ENCODE peak calls at places on chromosomes 16 and 17, in eight cellular contexts. One of them, this sample, is unnamed. For H3K4me1, the result is how much of the 10 kb centered on the place peaks cover.

GRCh38 chr16:27363797-27364196 is 38.2 kb upstream of the IL21R start:
- DNase-seq in aorta: no peak
- DNase-seq in A549: peak
- DNase-seq in right atrium auricular region: no peak
- DNase-seq in Peyer's patch: peak
- DNase-seq in fibroblast of lung: no peak
- DNase-seq in naive thymus-derived CD4-positive, alpha-beta T cell: no peak
- DNase-seq in cardiac muscle cell: no peak
- DNase-seq in this sample: peak

GRCh38 chr16:48605518-48606110 is 4.4 kb downstream of the N4BP1 start:
- DNase-seq in aorta: no peak
- DNase-seq in A549: no peak
- DNase-seq in right atrium auricular region: no peak
- DNase-seq in Peyer's patch: no peak
- DNase-seq in fibroblast of lung: no peak
- DNase-seq in naive thymus-derived CD4-positive, alpha-beta T cell: no peak
- DNase-seq in cardiac muscle cell: no peak
- DNase-seq in this sample: no peak

GRCh38 chr16:86955136-86955890 is 361.9 kb downstream of the C16orf95 start:
- DNase-seq in aorta: peak
- DNase-seq in A549: no peak
- DNase-seq in right atrium auricular region: no peak
- DNase-seq in Peyer's patch: no peak
- DNase-seq in fibroblast of lung: no peak
- DNase-seq in naive thymus-derived CD4-positive, alpha-beta T cell: no peak
- DNase-seq in cardiac muscle cell: no peak
- DNase-seq in this sample: no peak

GRCh38 chr17:43598359-43599045 is 52.4 kb upstream of the ETV4 start:
- DNase-seq in aorta: no peak
- DNase-seq in A549: no peak
- DNase-seq in right atrium auricular region: no peak
- DNase-seq in Peyer's patch: no peak
- DNase-seq in fibroblast of lung: no peak
- DNase-seq in naive thymus-derived CD4-positive, alpha-beta T cell: no peak
- DNase-seq in cardiac muscle cell: no peak
- DNase-seq in this sample: no peak

GRCh38 chr16:12062343-12063003 is 85.9 kb downstream of the SNX29 start:
- DNase-seq in aorta: peak
- DNase-seq in A549: no peak
- DNase-seq in right atrium auricular region: peak
- DNase-seq in Peyer's patch: peak
- DNase-seq in fibroblast of lung: peak
- DNase-seq in naive thymus-derived CD4-positive, alpha-beta T cell: no peak
- DNase-seq in cardiac muscle cell: peak
- DNase-seq in this sample: peak

GRCh38 chr17:17781591-17782424 is 55.0 kb downstream of the SREBF1 start:
- DNase-seq in aorta: peak
- DNase-seq in A549: peak
- DNase-seq in right atrium auricular region: peak
- DNase-seq in Peyer's patch: peak
- DNase-seq in fibroblast of lung: peak
- DNase-seq in naive thymus-derived CD4-positive, alpha-beta T cell: peak
- DNase-seq in cardiac muscle cell: peak
- DNase-seq in this sample: peak

GRCh38 chr17:28406478-28406824 is 439 bp upstream of the SLC46A1 start:
- DNase-seq in aorta: no peak
- DNase-seq in A549: no peak
- DNase-seq in right atrium auricular region: no peak
- DNase-seq in Peyer's patch: no peak
- DNase-seq in fibroblast of lung: no peak
- DNase-seq in naive thymus-derived CD4-positive, alpha-beta T cell: no peak
- DNase-seq in cardiac muscle cell: no peak
- DNase-seq in this sample: no peak

GRCh38 chr17:27540300-27541105 is 84.3 kb downstream of the KSR1 start:
- DNase-seq in aorta: peak
- DNase-seq in A549: peak
- DNase-seq in right atrium auricular region: peak
- DNase-seq in Peyer's patch: peak
- DNase-seq in fibroblast of lung: peak
- DNase-seq in naive thymus-derived CD4-positive, alpha-beta T cell: no peak
- DNase-seq in cardiac muscle cell: peak
- DNase-seq in this sample: peak

GRCh38 chr17:14019186-14019956 is 49.9 kb upstream of the COX10 start:
- DNase-seq in aorta: no peak
- DNase-seq in A549: no peak
- DNase-seq in right atrium auricular region: no peak
- DNase-seq in Peyer's patch: no peak
- DNase-seq in fibroblast of lung: peak
- DNase-seq in naive thymus-derived CD4-positive, alpha-beta T cell: no peak
- DNase-seq in cardiac muscle cell: peak
- DNase-seq in this sample: no peak

GRCh38 chr17:74923538-74924249 is 379 bp upstream of the OTOP2 start:
- DNase-seq in aorta: peak
- DNase-seq in A549: peak
- DNase-seq in right atrium auricular region: peak
- DNase-seq in Peyer's patch: peak
- DNase-seq in fibroblast of lung: peak
- DNase-seq in naive thymus-derived CD4-positive, alpha-beta T cell: peak
- DNase-seq in cardiac muscle cell: peak
- DNase-seq in this sample: peak

GRCh38 chr16:10957771-10958486 is 13.6 kb downstream of the CLEC16A start:
- DNase-seq in aorta: no peak
- DNase-seq in A549: no peak
- DNase-seq in right atrium auricular region: no peak
- DNase-seq in Peyer's patch: no peak
- DNase-seq in fibroblast of lung: peak
- DNase-seq in naive thymus-derived CD4-positive, alpha-beta T cell: no peak
- DNase-seq in cardiac muscle cell: no peak
- DNase-seq in this sample: no peak

GRCh38 chr17:45719335-45720071 is 64.6 kb upstream of the CRHR1 start:
- DNase-seq in aorta: no peak
- DNase-seq in A549: peak
- DNase-seq in right atrium auricular region: no peak
- DNase-seq in Peyer's patch: no peak
- DNase-seq in fibroblast of lung: peak
- DNase-seq in naive thymus-derived CD4-positive, alpha-beta T cell: no peak
- DNase-seq in cardiac muscle cell: peak
- DNase-seq in this sample: no peak

GRCh38 chr16:67530013-67530939 is 1.6 kb downstream of the RIPOR1 start:
- DNase-seq in aorta: peak
- DNase-seq in A549: no peak
- DNase-seq in right atrium auricular region: peak
- DNase-seq in Peyer's patch: peak
- DNase-seq in fibroblast of lung: peak
- DNase-seq in naive thymus-derived CD4-positive, alpha-beta T cell: no peak
- DNase-seq in cardiac muscle cell: peak
- DNase-seq in this sample: peak

GRCh38 chr17:33334703-33335102 is 41.6 kb upstream of the ASIC2 start:
- DNase-seq in aorta: no peak
- DNase-seq in A549: no peak
- DNase-seq in right atrium auricular region: no peak
- DNase-seq in Peyer's patch: no peak
- DNase-seq in fibroblast of lung: no peak
- DNase-seq in naive thymus-derived CD4-positive, alpha-beta T cell: no peak
- DNase-seq in cardiac muscle cell: no peak
- DNase-seq in this sample: no peak

GRCh38 chr16:24085665-24086064 is 170.5 kb upstream of the CACNG3 start:
- DNase-seq in aorta: no peak
- DNase-seq in A549: no peak
- DNase-seq in right atrium auricular region: no peak
- DNase-seq in Peyer's patch: no peak
- DNase-seq in fibroblast of lung: no peak
- DNase-seq in naive thymus-derived CD4-positive, alpha-beta T cell: no peak
- DNase-seq in cardiac muscle cell: no peak
- DNase-seq in this sample: no peak

GRCh38 chr16:49496656-49497055 is 123.1 kb downstream of the C16orf78 start:
- DNase-seq in aorta: no peak
- DNase-seq in A549: no peak
- DNase-seq in right atrium auricular region: no peak
- DNase-seq in Peyer's patch: peak
- DNase-seq in fibroblast of lung: no peak
- DNase-seq in naive thymus-derived CD4-positive, alpha-beta T cell: no peak
- DNase-seq in cardiac muscle cell: no peak
- DNase-seq in this sample: no peak

GRCh38 chr16:67748791-67749282 is 29.7 kb upstream of the GFOD2 start:
- DNase-seq in aorta: no peak
- DNase-seq in A549: no peak
- DNase-seq in right atrium auricular region: no peak
- DNase-seq in Peyer's patch: no peak
- DNase-seq in fibroblast of lung: no peak
- DNase-seq in naive thymus-derived CD4-positive, alpha-beta T cell: no peak
- DNase-seq in cardiac muscle cell: no peak
- DNase-seq in this sample: no peak

GRCh38 chr16:68379472-68380347 is 68.6 kb downstream of the SMPD3 start:
- DNase-seq in aorta: no peak
- DNase-seq in A549: no peak
- DNase-seq in right atrium auricular region: no peak
- DNase-seq in Peyer's patch: no peak
- DNase-seq in fibroblast of lung: no peak
- DNase-seq in naive thymus-derived CD4-positive, alpha-beta T cell: no peak
- DNase-seq in cardiac muscle cell: no peak
- DNase-seq in this sample: no peak

GRCh38 chr17:39231587-39232551 is 6.1 kb upstream of the STAC2 start:
- DNase-seq in aorta: peak
- DNase-seq in A549: peak
- DNase-seq in right atrium auricular region: no peak
- DNase-seq in Peyer's patch: peak
- DNase-seq in fibroblast of lung: no peak
- DNase-seq in naive thymus-derived CD4-positive, alpha-beta T cell: peak
- DNase-seq in cardiac muscle cell: peak
- DNase-seq in this sample: peak

GRCh38 chr17:36132421-36132831 is 28.8 kb downstream of the CCL4 start:
- DNase-seq in aorta: no peak
- DNase-seq in A549: no peak
- DNase-seq in right atrium auricular region: no peak
- DNase-seq in Peyer's patch: no peak
- DNase-seq in fibroblast of lung: no peak
- DNase-seq in naive thymus-derived CD4-positive, alpha-beta T cell: no peak
- DNase-seq in cardiac muscle cell: no peak
- DNase-seq in this sample: no peak

GRCh38 chr17:73043686-73044581 is 48.6 kb downstream of the SLC39A11 start:
- DNase-seq in aorta: no peak
- DNase-seq in A549: no peak
- DNase-seq in right atrium auricular region: no peak
- DNase-seq in Peyer's patch: no peak
- DNase-seq in fibroblast of lung: peak
- DNase-seq in naive thymus-derived CD4-positive, alpha-beta T cell: no peak
- DNase-seq in cardiac muscle cell: peak
- DNase-seq in this sample: no peak

DNA sequence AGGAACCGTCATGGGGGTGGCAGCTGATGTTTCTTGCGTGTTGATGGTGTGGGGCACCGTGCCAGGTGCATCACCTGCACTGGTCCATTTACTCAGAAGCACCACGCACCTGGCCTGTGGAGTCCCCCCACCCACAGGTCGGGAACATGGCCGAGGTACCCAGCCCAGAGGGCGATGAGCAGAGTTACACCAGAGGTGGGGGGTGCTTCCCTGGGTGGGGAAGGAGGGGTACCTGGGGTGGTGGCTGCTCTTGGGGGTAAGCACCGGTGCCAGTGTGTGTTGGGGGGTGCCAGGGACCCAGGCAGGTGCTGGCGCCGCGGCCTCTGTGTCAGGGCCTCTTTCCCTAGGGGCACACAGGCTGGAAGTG is 5.0 kb upstream of the ZNF750 start:
- DNase-seq in aorta: peak
- DNase-seq in A549: no peak
- DNase-seq in right atrium auricular region: no peak
- DNase-seq in Peyer's patch: no peak
- DNase-seq in fibroblast of lung: no peak
- DNase-seq in naive thymus-derived CD4-positive, alpha-beta T cell: no peak
- DNase-seq in cardiac muscle cell: no peak
- DNase-seq in this sample: no peak
- H3K4me3 ChIP-seq in aorta: no peak
- H3K4me3 ChIP-seq in A549: no peak
- H3K4me3 ChIP-seq in right atrium auricular region: no peak
- H3K4me3 ChIP-seq in Peyer's patch: no peak
- H3K4me3 ChIP-seq in fibroblast of lung: no peak
- H3K4me3 ChIP-seq in naive thymus-derived CD4-positive, alpha-beta T cell: no peak
- H3K4me3 ChIP-seq in cardiac muscle cell: no peak
- H3K4me3 ChIP-seq in this sample: no peak

GRCh38 chr17:77404812-77405581 is 264.2 kb downstream of the SEC14L1 start:
- DNase-seq in aorta: peak
- DNase-seq in A549: no peak
- DNase-seq in right atrium auricular region: no peak
- DNase-seq in Peyer's patch: peak
- DNase-seq in fibroblast of lung: peak
- DNase-seq in naive thymus-derived CD4-positive, alpha-beta T cell: peak
- DNase-seq in cardiac muscle cell: peak
- DNase-seq in this sample: peak
- H3K4me1 ChIP-seq in aorta: under half
- H3K4me1 ChIP-seq in A549: under half
- H3K4me1 ChIP-seq in right atrium auricular region: half or more
- H3K4me1 ChIP-seq in Peyer's patch: under half
- H3K4me1 ChIP-seq in fibroblast of lung: under half
- H3K4me1 ChIP-seq in naive thymus-derived CD4-positive, alpha-beta T cell: half or more
- H3K4me1 ChIP-seq in cardiac muscle cell: under half
- H3K4me1 ChIP-seq in this sample: under half

GRCh38 chr17:956905-957304 is 22.7 kb downstream of the NXN start:
- DNase-seq in aorta: no peak
- DNase-seq in A549: peak
- DNase-seq in right atrium auricular region: no peak
- DNase-seq in Peyer's patch: no peak
- DNase-seq in fibroblast of lung: peak
- DNase-seq in naive thymus-derived CD4-positive, alpha-beta T cell: no peak
- DNase-seq in cardiac muscle cell: no peak
- DNase-seq in this sample: no peak

GRCh38 chr17:962166-962565 is 17.4 kb downstream of the NXN start:
- DNase-seq in aorta: no peak
- DNase-seq in A549: no peak
- DNase-seq in right atrium auricular region: no peak
- DNase-seq in Peyer's patch: no peak
- DNase-seq in fibroblast of lung: no peak
- DNase-seq in naive thymus-derived CD4-positive, alpha-beta T cell: no peak
- DNase-seq in cardiac muscle cell: no peak
- DNase-seq in this sample: peak

GRCh38 chr17:962650-963049 is 16.9 kb downstream of the NXN start:
- DNase-seq in aorta: no peak
- DNase-seq in A549: no peak
- DNase-seq in right atrium auricular region: no peak
- DNase-seq in Peyer's patch: no peak
- DNase-seq in fibroblast of lung: no peak
- DNase-seq in naive thymus-derived CD4-positive, alpha-beta T cell: no peak
- DNase-seq in cardiac muscle cell: no peak
- DNase-seq in this sample: no peak

GRCh38 chr17:957856-958421 is 21.6 kb downstream of the NXN start:
- DNase-seq in aorta: peak
- DNase-seq in A549: peak
- DNase-seq in right atrium auricular region: no peak
- DNase-seq in Peyer's patch: no peak
- DNase-seq in fibroblast of lung: peak
- DNase-seq in naive thymus-derived CD4-positive, alpha-beta T cell: no peak
- DNase-seq in cardiac muscle cell: no peak
- DNase-seq in this sample: peak

GRCh38 chr17:958712-959451 is 20.7 kb downstream of the NXN start:
- DNase-seq in aorta: peak
- DNase-seq in A549: no peak
- DNase-seq in right atrium auricular region: no peak
- DNase-seq in Peyer's patch: no peak
- DNase-seq in fibroblast of lung: peak
- DNase-seq in naive thymus-derived CD4-positive, alpha-beta T cell: no peak
- DNase-seq in cardiac muscle cell: no peak
- DNase-seq in this sample: peak
- H3K27ac ChIP-seq in aorta: no peak
- H3K27ac ChIP-seq in A549: no peak
- H3K27ac ChIP-seq in right atrium auricular region: no peak
- H3K27ac ChIP-seq in Peyer's patch: peak
- H3K27ac ChIP-seq in fibroblast of lung: no peak
- H3K27ac ChIP-seq in naive thymus-derived CD4-positive, alpha-beta T cell: no peak
- H3K27ac ChIP-seq in cardiac muscle cell: peak
- H3K27ac ChIP-seq in this sample: no peak

GRCh38 chr16:89829630-89830437 is 1.6 kb downstream of the SPIRE2 start:
- DNase-seq in aorta: no peak
- DNase-seq in A549: no peak
- DNase-seq in right atrium auricular region: no peak
- DNase-seq in Peyer's patch: peak
- DNase-seq in fibroblast of lung: no peak
- DNase-seq in naive thymus-derived CD4-positive, alpha-beta T cell: no peak
- DNase-seq in cardiac muscle cell: no peak
- DNase-seq in this sample: peak
- H3K4me3 ChIP-seq in aorta: no peak
- H3K4me3 ChIP-seq in A549: no peak
- H3K4me3 ChIP-seq in right atrium auricular region: no peak
- H3K4me3 ChIP-seq in Peyer's patch: peak
- H3K4me3 ChIP-seq in fibroblast of lung: no peak
- H3K4me3 ChIP-seq in naive thymus-derived CD4-positive, alpha-beta T cell: no peak
- H3K4me3 ChIP-seq in cardiac muscle cell: no peak
- H3K4me3 ChIP-seq in this sample: no peak